ENCODE peak calls at places on chromosomes 3 and 15, in four cellular contexts. One of them, this sample, is unnamed.

GRCh38 chr15:58506064-58506490 is 74.3 kb downstream of the LIPC start:
- DNase-seq in GM23338: no peak
- DNase-seq in DND-41: no peak
- DNase-seq in lower lobe of right lung: no peak
- DNase-seq in this sample: no peak

GRCh38 chr15:53114960-53115359 is 324.8 kb upstream of the ONECUT1 start:
- DNase-seq in DND-41: no peak
- DNase-seq in GM23338: no peak
- DNase-seq in lower lobe of right lung: no peak
- DNase-seq in this sample: no peak

GRCh38 chr3:150736903-150737832 is 25.8 kb downstream of the SIAH2 start:
- DNase-seq in GM23338: no peak
- DNase-seq in lower lobe of right lung: no peak
- DNase-seq in DND-41: no peak
- DNase-seq in this sample: no peak

GRCh38 chr3:159158213-159158612 is 356.4 kb downstream of the MFSD1 start:
- DNase-seq in lower lobe of right lung: no peak
- DNase-seq in DND-41: peak
- DNase-seq in GM23338: peak
- DNase-seq in this sample: no peak

GRCh38 chr15:40407343-40407990 is 1.9 kb downstream of the IVD start:
- DNase-seq in lower lobe of right lung: no peak
- DNase-seq in DND-41: no peak
- DNase-seq in GM23338: no peak
- DNase-seq in this sample: no peak

GRCh38 chr3:142947799-142948575 is 15.5 kb downstream of the PAQR9 start:
- DNase-seq in lower lobe of right lung: no peak
- DNase-seq in GM23338: peak
- DNase-seq in DND-41: no peak
- DNase-seq in this sample: no peak

GRCh38 chr3:29512620-29513019 is 231.7 kb downstream of the RBMS3 start:
- DNase-seq in DND-41: no peak
- DNase-seq in GM23338: no peak
- DNase-seq in lower lobe of right lung: no peak
- DNase-seq in this sample: no peak

GRCh38 chr3:16239776-16240175 is 25.0 kb downstream of the DPH3 start:
- DNase-seq in GM23338: no peak
- DNase-seq in DND-41: no peak
- DNase-seq in lower lobe of right lung: no peak
- DNase-seq in this sample: no peak

GRCh38 chr3:169497567-169498257 is 165.8 kb downstream of the MECOM start:
- DNase-seq in GM23338: no peak
- DNase-seq in lower lobe of right lung: no peak
- DNase-seq in DND-41: no peak
- DNase-seq in this sample: no peak

GRCh38 chr3:122021811-122022401 is at the start of gene ILDR1:
- DNase-seq in lower lobe of right lung: peak
- DNase-seq in DND-41: no peak
- DNase-seq in GM23338: peak
- DNase-seq in this sample: no peak

GRCh38 chr15:87610366-87610765 is 646.2 kb downstream of the NTRK3 start:
- DNase-seq in lower lobe of right lung: no peak
- DNase-seq in GM23338: no peak
- DNase-seq in DND-41: no peak
- DNase-seq in this sample: no peak

GRCh38 chr15:64351265-64351664 is 4.7 kb downstream of the CSNK1G1 start:
- DNase-seq in DND-41: no peak
- DNase-seq in GM23338: no peak
- DNase-seq in lower lobe of right lung: no peak
- DNase-seq in this sample: no peak

GRCh38 chr3:51224843-51225242 is 160.2 kb upstream of the MANF start:
- DNase-seq in GM23338: no peak
- DNase-seq in DND-41: no peak
- DNase-seq in lower lobe of right lung: no peak
- DNase-seq in this sample: no peak

GRCh38 chr3:99875573-99875924 is 57.9 kb downstream of the CMSS1 start:
- DNase-seq in GM23338: peak
- DNase-seq in DND-41: no peak
- DNase-seq in lower lobe of right lung: no peak
- DNase-seq in this sample: no peak

GRCh38 chr15:82048809-82049208 is 3.0 kb upstream of the MEX3B start:
- DNase-seq in lower lobe of right lung: no peak
- DNase-seq in DND-41: no peak
- DNase-seq in GM23338: no peak
- DNase-seq in this sample: no peak

GRCh38 chr15:59245583-59245982 is 38.9 kb downstream of the LDHAL6B start:
- DNase-seq in GM23338: no peak
- DNase-seq in lower lobe of right lung: no peak
- DNase-seq in DND-41: no peak
- DNase-seq in this sample: no peak

GRCh38 chr3:141050576-141050912 is 603 bp upstream of the SPSB4 start:
- DNase-seq in GM23338: peak
- DNase-seq in lower lobe of right lung: no peak
- DNase-seq in DND-41: peak
- DNase-seq in this sample: no peak

GRCh38 chr3:141045849-141046248 is 5.3 kb upstream of the SPSB4 start:
- DNase-seq in lower lobe of right lung: no peak
- DNase-seq in DND-41: no peak
- DNase-seq in GM23338: peak
- DNase-seq in this sample: no peak

GRCh38 chr3:141045008-141045641 is 6.0 kb upstream of the SPSB4 start:
- DNase-seq in DND-41: no peak
- DNase-seq in GM23338: no peak
- DNase-seq in lower lobe of right lung: no peak
- DNase-seq in this sample: no peak

GRCh38 chr3:141049681-141050080 is 1.5 kb upstream of the SPSB4 start:
- DNase-seq in GM23338: peak
- DNase-seq in DND-41: peak
- DNase-seq in lower lobe of right lung: no peak
- DNase-seq in this sample: no peak

GRCh38 chr3:141047168-141047567 is 4.0 kb upstream of the SPSB4 start:
- DNase-seq in lower lobe of right lung: no peak
- DNase-seq in GM23338: no peak
- DNase-seq in DND-41: no peak
- DNase-seq in this sample: no peak
- TF ChIP-seq CTCF in lower lobe of right lung: no peak
- TF ChIP-seq CTCF in GM23338: no peak
- TF ChIP-seq CTCF in DND-41: no peak
- TF ChIP-seq CTCF in this sample: no peak

GRCh38 chr3:97972976-97973375 is 745 bp upstream of the RIOX2 start:
- DNase-seq in lower lobe of right lung: no peak
- DNase-seq in GM23338: no peak
- DNase-seq in DND-41: no peak
- DNase-seq in this sample: no peak
- H3K4me3 ChIP-seq in lower lobe of right lung: peak
- H3K4me3 ChIP-seq in GM23338: peak
- H3K4me3 ChIP-seq in DND-41: peak
- H3K4me3 ChIP-seq in this sample: no peak

GRCh38 chr3:45644063-45644462 is 45.1 kb upstream of the SACM1L start:
- DNase-seq in lower lobe of right lung: no peak
- DNase-seq in GM23338: no peak
- DNase-seq in DND-41: no peak
- DNase-seq in this sample: no peak
- H3K27ac ChIP-seq in lower lobe of right lung: peak
- H3K27ac ChIP-seq in GM23338: peak
- H3K27ac ChIP-seq in DND-41: no peak
- H3K27ac ChIP-seq in this sample: no peak

GRCh38 chr15:72380743-72381142 is 4.9 kb upstream of the HEXA start:
- DNase-seq in DND-41: no peak
- DNase-seq in lower lobe of right lung: no peak
- DNase-seq in GM23338: no peak
- DNase-seq in this sample: no peak

GRCh38 chr15:72379856-72380255 is 4.0 kb upstream of the HEXA start:
- DNase-seq in DND-41: no peak
- DNase-seq in lower lobe of right lung: no peak
- DNase-seq in GM23338: no peak
- DNase-seq in this sample: no peak

DNA sequence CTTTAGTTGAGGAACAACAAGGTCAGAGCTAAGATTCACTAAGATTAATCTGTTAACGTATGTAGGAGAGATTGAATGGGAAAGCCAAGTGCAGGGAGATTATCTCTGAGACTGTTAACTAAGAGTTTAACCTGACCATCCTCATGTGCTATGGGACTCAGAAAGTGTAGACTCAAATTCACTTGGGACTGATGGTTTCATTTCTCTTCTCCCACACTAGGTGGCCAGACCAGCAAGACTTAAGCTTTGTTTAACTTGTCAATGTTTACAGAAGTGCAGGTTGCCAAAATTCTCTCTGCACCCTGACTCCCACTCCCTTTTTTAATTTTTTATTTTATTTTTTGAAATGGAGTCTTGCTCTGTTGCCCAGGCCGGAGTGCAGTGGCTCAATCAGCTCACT is 6.3 kb upstream of the HEXA start:
- DNase-seq in DND-41: no peak
- DNase-seq in GM23338: peak
- DNase-seq in lower lobe of right lung: no peak
- DNase-seq in this sample: no peak
- TF ChIP-seq CTCF in DND-41: peak
- TF ChIP-seq CTCF in GM23338: peak
- TF ChIP-seq CTCF in lower lobe of right lung: peak
- TF ChIP-seq CTCF in this sample: no peak

DNA sequence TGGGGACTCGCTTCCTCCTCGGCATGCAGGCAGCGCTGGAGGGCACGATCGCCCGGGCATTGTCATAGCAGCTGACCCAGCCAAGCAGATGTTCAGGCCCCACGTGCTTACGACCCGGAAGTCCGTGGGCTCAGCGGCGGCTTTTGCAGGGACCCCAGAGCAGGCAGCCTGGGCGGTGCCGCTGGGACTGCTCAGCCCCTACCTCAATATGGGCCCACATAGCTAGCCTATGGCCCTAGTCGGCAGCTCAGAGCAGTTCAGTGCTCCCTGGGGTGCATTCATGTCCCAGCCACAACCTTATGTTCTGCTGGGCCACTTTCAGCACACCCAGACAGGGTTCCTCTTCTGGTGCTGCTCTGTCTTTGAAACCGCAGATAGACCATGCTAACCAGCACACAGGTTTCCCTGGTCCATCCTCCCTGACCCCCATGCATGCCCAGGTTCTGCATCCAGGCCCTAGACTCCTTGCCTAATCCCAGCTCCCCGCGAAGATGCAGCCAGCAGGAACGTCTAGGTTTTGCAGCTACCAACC is 10.4 kb upstream of the EIF4A2 start:
- DNase-seq in DND-41: peak
- DNase-seq in GM23338: peak
- DNase-seq in lower lobe of right lung: peak
- DNase-seq in this sample: peak
- H3K4me3 ChIP-seq in DND-41: peak
- H3K4me3 ChIP-seq in GM23338: peak
- H3K4me3 ChIP-seq in lower lobe of right lung: peak
- H3K4me3 ChIP-seq in this sample: peak

GRCh38 chr3:13073042-13073906 is at the start of gene IQSEC1:
- DNase-seq in DND-41: no peak
- DNase-seq in GM23338: peak
- DNase-seq in lower lobe of right lung: peak
- DNase-seq in this sample: no peak

GRCh38 chr3:13072239-13073041 is 789 bp downstream of the IQSEC1 start:
- DNase-seq in GM23338: peak
- DNase-seq in lower lobe of right lung: no peak
- DNase-seq in DND-41: peak
- DNase-seq in this sample: no peak

GRCh38 chr3:13070622-13071021 is 2.6 kb downstream of the IQSEC1 start:
- DNase-seq in lower lobe of right lung: no peak
- DNase-seq in DND-41: peak
- DNase-seq in GM23338: no peak
- DNase-seq in this sample: no peak

GRCh38 chr3:13069495-13069894 is 3.7 kb downstream of the IQSEC1 start:
- DNase-seq in lower lobe of right lung: no peak
- DNase-seq in DND-41: peak
- DNase-seq in GM23338: no peak
- DNase-seq in this sample: peak

GRCh38 chr3:13071695-13072094 is 1.5 kb downstream of the IQSEC1 start:
- DNase-seq in lower lobe of right lung: no peak
- DNase-seq in GM23338: no peak
- DNase-seq in DND-41: no peak
- DNase-seq in this sample: no peak
- H3K27ac ChIP-seq in lower lobe of right lung: no peak
- H3K27ac ChIP-seq in GM23338: no peak
- H3K27ac ChIP-seq in DND-41: peak
- H3K27ac ChIP-seq in this sample: no peak

GRCh38 chr3:163951397-163951987 is 1126.8 kb downstream of the SI start:
- DNase-seq in lower lobe of right lung: no peak
- DNase-seq in DND-41: no peak
- DNase-seq in GM23338: peak
- DNase-seq in this sample: no peak
- TF ChIP-seq CTCF in lower lobe of right lung: no peak
- TF ChIP-seq CTCF in DND-41: peak
- TF ChIP-seq CTCF in GM23338: peak
- TF ChIP-seq CTCF in this sample: no peak

GRCh38 chr3:14811733-14812132 is 7.0 kb upstream of the FGD5 start:
- DNase-seq in DND-41: no peak
- DNase-seq in GM23338: peak
- DNase-seq in lower lobe of right lung: no peak
- DNase-seq in this sample: no peak

GRCh38 chr3:14814473-14814872 is 4.3 kb upstream of the FGD5 start:
- DNase-seq in DND-41: no peak
- DNase-seq in GM23338: no peak
- DNase-seq in lower lobe of right lung: no peak
- DNase-seq in this sample: no peak

GRCh38 chr3:14810070-14810732 is 8.6 kb upstream of the FGD5 start:
- DNase-seq in DND-41: no peak
- DNase-seq in GM23338: peak
- DNase-seq in lower lobe of right lung: peak
- DNase-seq in this sample: no peak

GRCh38 chr3:14810795-14811661 is 7.7 kb upstream of the FGD5 start:
- DNase-seq in lower lobe of right lung: no peak
- DNase-seq in DND-41: no peak
- DNase-seq in GM23338: peak
- DNase-seq in this sample: no peak

GRCh38 chr3:14812196-14812785 is 6.5 kb upstream of the FGD5 start:
- DNase-seq in DND-41: no peak
- DNase-seq in lower lobe of right lung: no peak
- DNase-seq in GM23338: no peak
- DNase-seq in this sample: no peak
- H3K4me3 ChIP-seq in DND-41: no peak
- H3K4me3 ChIP-seq in lower lobe of right lung: peak
- H3K4me3 ChIP-seq in GM23338: peak
- H3K4me3 ChIP-seq in this sample: no peak

This sample was measured in HL-60.